ENCODE peak calls at places on chromosomes 6 and 20, in five cellular contexts. W, T, Q, E and J are unnamed samples.

GRCh38 chr20:62763404-62763803 is 32.9 kb upstream of the MRGBP start:
- DNase-seq in T (no peak), Q (peak), W (no peak), E (no peak), J (no peak)

GRCh38 chr6:134821397-134821796 is 128.5 kb downstream of the ALDH8A1 start:
- DNase-seq in Q (no peak), T (no peak), W (no peak), E (no peak), J (no peak)

GRCh38 chr6:111423055-111423633 is 59.9 kb downstream of the REV3L start:
- DNase-seq in E (no peak), Q (no peak), T (no peak), W (no peak), J (no peak)

GRCh38 chr6:10315631-10316145 is 99.2 kb downstream of the TFAP2A start:
- DNase-seq in Q (no peak), T (no peak), E (peak), W (no peak), J (peak)

GRCh38 chr6:4610256-4610655 is 165.9 kb upstream of the CDYL start:
- DNase-seq in E (peak), T (peak), Q (no peak), W (no peak), J (no peak)

GRCh38 chr6:127117979-127118504 is 429 bp upstream of the RSPO3 start:
- DNase-seq in E (peak), W (no peak), T (no peak), Q (peak), J (peak)

GRCh38 chr20:33444797-33445560 is 1.4 kb upstream of the SNTA1 start:
- DNase-seq in Q (no peak), W (peak), E (peak), T (no peak), J (no peak)

GRCh38 chr6:90416322-90416721 is 119.7 kb upstream of the BACH2 start:
- DNase-seq in T (no peak), W (no peak), Q (no peak), E (no peak), J (no peak)

GRCh38 chr20:496126-496696 is 33.9 kb upstream of the TBC1D20 start:
- DNase-seq in W (no peak), T (peak), Q (no peak), E (no peak), J (no peak)

GRCh38 chr20:52681288-52681687 is 290.9 kb upstream of the TSHZ2 start:
- DNase-seq in W (no peak), T (no peak), E (no peak), Q (no peak), J (no peak)

GRCh38 chr6:161010418-161010817 is 18.8 kb downstream of the MAP3K4 start:
- DNase-seq in W (no peak), Q (no peak), E (peak), T (peak), J (no peak)

GRCh38 chr6:22064558-22064957 is 232.3 kb downstream of the PRL start:
- DNase-seq in Q (no peak), T (no peak), E (no peak), W (no peak), J (no peak)

GRCh38 chr6:44128020-44128917 is 915 bp downstream of the TMEM63B start:
- DNase-seq in E (peak), T (peak), Q (peak), W (peak), J (peak)

GRCh38 chr20:50788045-50788867 is 6.6 kb upstream of the BCAS4 start:
- DNase-seq in T (peak), E (peak), W (no peak), Q (peak), J (no peak)
- TF ChIP-seq CTCF in T (peak), E (peak), W (peak), Q (peak), J (peak)

GRCh38 chr6:27873101-27874030 is 38.8 kb downstream of the OR2B2 start:
- DNase-seq in E (peak), Q (peak), T (peak), W (peak), J (no peak)

GRCh38 chr6:27870486-27870885 is 41.7 kb downstream of the OR2B2 start:
- DNase-seq in W (no peak), T (no peak), Q (no peak), E (no peak), J (no peak)

GRCh38 chr6:27867941-27868705 is 44.1 kb downstream of the OR2B2 start:
- DNase-seq in W (no peak), T (no peak), E (peak), Q (no peak), J (no peak)

GRCh38 chr6:27872634-27873028 is 39.6 kb downstream of the OR2B2 start:
- DNase-seq in Q (no peak), E (no peak), W (no peak), T (no peak), J (no peak)

GRCh38 chr6:27871919-27872633 is 40.1 kb downstream of the OR2B2 start:
- DNase-seq in E (peak), Q (peak), T (peak), W (peak), J (peak)
- TF ChIP-seq CTCF in E (no peak), Q (no peak), T (peak), W (peak), J (no peak)

GRCh38 chr20:17655865-17656489 is 26.1 kb downstream of the RRBP1 start:
- DNase-seq in T (no peak), Q (no peak), W (peak), E (peak), J (no peak)

GRCh38 chr20:17653835-17654648 is 28.0 kb downstream of the RRBP1 start:
- DNase-seq in T (no peak), E (no peak), Q (no peak), W (no peak), J (no peak)

GRCh38 chr20:17654649-17655285 is 27.3 kb downstream of the RRBP1 start:
- DNase-seq in Q (no peak), W (peak), E (peak), T (peak), J (peak)

GRCh38 chr20:17657079-17657825 is 24.8 kb downstream of the RRBP1 start:
- DNase-seq in Q (no peak), E (no peak), W (peak), T (no peak), J (no peak)

DNA sequence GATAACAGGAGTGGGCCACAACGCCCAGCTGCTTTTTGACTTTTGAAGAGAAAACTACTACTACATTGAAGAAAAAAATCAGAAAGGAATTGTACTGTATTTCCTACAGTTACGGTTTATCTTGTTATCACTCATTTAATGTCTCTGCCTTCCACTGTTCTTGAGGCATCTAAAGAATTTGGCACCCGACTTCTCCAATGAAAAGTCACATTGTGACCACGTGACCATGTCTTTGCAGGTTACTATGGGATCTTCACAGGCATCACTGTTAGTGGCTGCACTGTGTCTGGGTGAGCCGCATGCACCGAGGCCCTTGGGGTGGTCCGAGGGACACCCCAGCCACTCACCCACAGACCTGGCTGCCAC is 26.8 kb downstream of the RRBP1 start:
- DNase-seq in Q (no peak), T (peak), W (peak), E (no peak), J (no peak)
- TF ChIP-seq CTCF in Q (no peak), T (no peak), W (peak), E (no peak), J (peak)

DNA sequence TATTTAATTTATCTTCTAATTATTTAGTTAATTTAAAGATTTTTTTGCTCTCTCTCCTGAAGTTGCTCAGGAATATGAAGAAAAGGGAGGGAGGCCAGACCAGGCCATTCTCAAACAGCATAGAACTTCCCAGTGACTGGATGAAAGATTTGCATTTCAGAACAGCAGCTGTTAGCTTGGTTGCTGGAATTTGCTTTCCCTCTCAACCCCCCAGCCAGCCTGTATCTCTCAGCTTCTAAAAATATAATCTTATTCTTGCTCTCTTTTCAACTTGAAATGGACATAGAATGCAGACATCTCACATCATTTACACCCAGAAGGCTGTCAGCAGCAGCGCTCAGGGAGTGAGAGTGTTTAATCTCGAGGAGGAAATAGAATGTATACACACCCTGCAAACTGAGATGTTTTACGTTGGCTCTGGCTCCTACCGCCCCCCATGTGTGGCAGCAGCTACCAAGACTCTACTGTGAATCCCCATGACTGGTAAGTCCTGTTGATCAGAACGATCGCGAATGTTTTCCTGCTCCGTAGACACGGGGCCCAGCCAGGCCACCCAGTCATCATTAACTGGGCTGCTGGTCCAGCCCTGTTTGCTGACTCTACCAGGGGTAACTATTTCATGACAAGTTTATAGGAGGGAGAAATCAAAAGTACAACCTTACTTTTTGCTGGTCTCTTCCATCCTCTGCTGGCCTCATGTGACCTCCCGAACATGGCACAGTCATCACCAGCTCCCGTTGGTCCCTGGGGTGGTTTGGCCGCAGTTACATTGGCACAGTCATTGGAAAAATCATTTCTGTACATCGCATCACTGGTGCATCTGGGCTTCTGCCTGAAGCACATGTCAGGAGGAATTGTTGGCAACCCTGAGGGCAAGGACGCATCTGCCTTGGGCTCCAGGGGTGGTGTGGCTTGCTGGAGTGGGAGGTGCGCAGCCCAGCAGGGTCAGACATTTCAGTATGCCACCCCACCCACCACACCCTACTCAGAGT is 163.2 kb upstream of the SLC24A3 start:
- DNase-seq in W (no peak), Q (no peak), T (no peak), E (no peak), J (no peak)
- TF ChIP-seq CTCF in W (no peak), Q (no peak), T (no peak), E (no peak), J (no peak)

DNA sequence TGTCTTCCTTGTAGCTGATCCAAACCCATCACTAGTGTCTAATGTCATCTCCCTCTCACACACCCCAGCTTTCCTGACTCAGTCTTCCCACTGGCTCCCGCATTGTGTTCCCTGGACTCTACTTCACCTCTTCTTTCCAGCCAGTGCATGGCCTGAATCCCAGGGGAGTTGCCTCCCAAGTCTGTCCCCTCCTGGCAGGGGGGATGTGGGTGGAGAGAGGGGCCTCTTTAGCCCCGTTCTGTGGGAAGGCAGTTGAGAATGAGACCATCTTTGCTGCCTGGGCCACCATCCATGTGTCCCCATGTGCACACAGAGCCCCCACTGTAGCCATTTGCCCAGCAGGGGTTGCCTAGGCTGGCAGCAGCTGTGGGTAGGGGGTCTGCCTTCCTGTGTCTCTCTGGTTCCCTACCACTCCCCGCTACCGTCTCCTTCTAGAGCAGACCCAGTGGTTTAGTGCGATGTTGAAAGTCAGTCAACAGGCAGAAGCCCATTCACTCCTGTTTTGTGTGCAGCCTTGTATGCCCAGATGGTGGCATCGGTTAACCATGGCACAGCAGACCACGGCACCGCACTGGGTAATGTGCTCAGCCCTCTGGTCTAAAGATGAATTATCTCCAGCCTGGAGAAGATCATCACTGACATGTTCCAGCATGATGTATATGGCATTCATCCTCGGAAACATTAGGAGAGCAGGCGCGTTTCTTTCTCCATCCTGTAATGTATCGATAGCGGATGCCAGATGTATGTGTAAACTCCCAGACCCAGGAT is 178.8 kb upstream of the SNX9 start:
- DNase-seq in E (peak), W (no peak), T (peak), Q (no peak), J (no peak)
- TF ChIP-seq CTCF in E (peak), W (peak), T (no peak), Q (no peak), J (no peak)

DNA sequence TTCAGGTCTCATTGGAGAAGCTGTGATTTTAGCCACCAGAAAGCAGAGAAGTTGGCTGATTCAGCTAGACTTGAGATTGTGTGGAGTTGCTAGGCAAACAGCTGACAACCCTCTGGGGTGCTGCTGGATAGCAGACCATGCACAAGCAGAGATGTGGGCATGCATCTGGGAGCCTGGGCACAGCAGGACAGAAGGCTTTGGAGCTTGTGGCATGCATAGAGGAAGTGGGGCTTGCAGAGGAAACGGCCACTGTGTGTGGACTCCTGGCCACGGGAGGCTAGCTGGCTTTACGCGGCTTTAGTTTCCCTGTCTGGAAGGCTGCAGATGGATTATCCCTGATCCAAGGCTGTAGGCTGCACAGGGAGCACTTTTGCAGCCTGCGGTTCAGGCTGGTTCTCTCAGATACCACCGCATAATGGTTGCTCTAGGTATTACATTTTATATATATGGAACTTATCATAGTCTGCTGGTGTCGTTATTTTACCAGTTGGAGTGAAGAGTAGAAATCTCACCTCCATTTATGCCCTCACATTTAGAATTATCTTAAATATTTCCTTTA is 10.4 kb downstream of the ZNF831 start:
- DNase-seq in T (no peak), W (no peak), E (no peak), Q (no peak), J (no peak)
- TF ChIP-seq CTCF in T (no peak), W (no peak), E (no peak), Q (no peak), J (no peak)

DNA sequence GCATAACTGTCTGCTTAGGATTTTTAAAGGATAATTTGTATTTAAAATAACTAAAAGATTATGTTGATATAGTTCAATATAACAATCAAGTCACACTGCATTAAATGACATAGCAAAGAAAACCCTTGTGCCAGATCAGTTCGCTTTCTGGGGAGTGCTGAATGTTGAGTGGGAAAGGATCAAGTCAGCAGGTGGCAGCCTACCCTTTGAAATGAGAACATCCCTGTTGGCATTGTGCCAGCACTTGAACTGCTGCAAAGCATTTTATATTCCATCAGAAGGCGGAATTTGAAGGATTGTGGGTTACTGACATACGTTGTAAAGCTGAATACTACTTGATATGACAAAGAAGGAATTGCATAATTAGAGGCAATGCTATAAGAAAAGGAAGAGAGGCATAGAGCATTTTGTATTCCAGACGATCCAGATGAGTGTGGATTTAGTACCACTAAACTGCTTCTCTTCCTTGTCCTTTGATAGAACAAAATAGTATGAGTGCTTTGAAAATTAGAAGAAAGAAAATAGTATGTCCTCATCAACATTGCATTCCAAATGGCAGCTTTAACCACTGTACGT is 26.6 kb downstream of the BCKDHB start:
- DNase-seq in W (peak), T (peak), Q (peak), E (peak), J (peak)
- TF ChIP-seq CTCF in W (peak), T (peak), Q (peak), E (peak), J (peak)

GRCh38 chr6:24718449-24719124 is 367 bp downstream of the C6orf62 start:
- DNase-seq in E (no peak), T (no peak), Q (no peak), W (no peak), J (no peak)

GRCh38 chr6:24720604-24721460 is 1.9 kb upstream of the C6orf62 start:
- DNase-seq in E (peak), W (peak), T (peak), Q (peak), J (peak)

GRCh38 chr6:24719125-24719931 is at the start of gene C6orf62:
- DNase-seq in Q (peak), E (peak), W (no peak), T (no peak), J (no peak)

GRCh38 chr6:24721461-24722215 is 2.7 kb upstream of the C6orf62 start:
- DNase-seq in E (no peak), T (peak), W (no peak), Q (no peak), J (no peak)

GRCh38 chr6:24720131-24720603 is 1.2 kb upstream of the C6orf62 start:
- DNase-seq in E (peak), Q (peak), T (peak), W (peak), J (peak)
- TF ChIP-seq CTCF in E (no peak), Q (no peak), T (no peak), W (no peak), J (no peak)

GRCh38 chr6:107690864-107691661 is 133.1 kb downstream of the SCML4 start:
- DNase-seq in Q (no peak), W (no peak), E (peak), T (peak), J (no peak)

GRCh38 chr6:107689190-107689589 is 134.9 kb downstream of the SCML4 start:
- DNase-seq in Q (no peak), T (no peak), E (no peak), W (peak), J (no peak)

GRCh38 chr6:107692351-107692750 is 131.8 kb downstream of the SCML4 start:
- DNase-seq in E (peak), T (peak), Q (no peak), W (no peak), J (no peak)

GRCh38 chr6:107690546-107690863 is 133.6 kb downstream of the SCML4 start:
- DNase-seq in E (no peak), W (no peak), T (no peak), Q (no peak), J (no peak)

GRCh38 chr6:107689881-107690545 is 134.1 kb downstream of the SCML4 start:
- DNase-seq in Q (no peak), E (no peak), W (no peak), T (no peak), J (no peak)
- TF ChIP-seq CTCF in Q (no peak), E (no peak), W (no peak), T (no peak), J (no peak)